ENCODE peak calls at places on chromosomes 4 and X, in four cellular contexts. Z is A549, V is K562, L is IMR-90. X is an unnamed sample.

GRCh38 chr4:41256740-41257256 is at the start of gene UCHL1:
- DNase-seq in Z (peak; percentile 96), V (no peak), L (peak; percentile 94), X (no peak)

GRCh38 chrX:24760601-24761000 is 66.9 kb downstream of the POLA1 start:
- DNase-seq in Z (no peak), V (no peak), L (peak; percentile 60), X (no peak)

GRCh38 chr4:121711263-121712000 is 14.7 kb upstream of the ANXA5 start:
- DNase-seq in L (peak; percentile 97), Z (peak; percentile 74), V (peak; percentile 91), X (peak; percentile 70)

GRCh38 chr4:118289794-118290193 is 63.0 kb downstream of the PRSS12 start:
- DNase-seq in L (peak; percentile 92), V (no peak), Z (no peak), X (no peak)

GRCh38 chrX:122625821-122626220 is 558.3 kb upstream of the GRIA3 start:
- DNase-seq in V (no peak), Z (no peak), L (peak; percentile 38), X (no peak)

GRCh38 chr4:77188498-77189187 is 31.6 kb downstream of the CCNG2 start:
- DNase-seq in L (no peak), V (no peak), Z (no peak), X (no peak)

GRCh38 chr4:47741200-47741599 is 96.7 kb downstream of the CORIN start:
- DNase-seq in Z (no peak), V (no peak), L (peak; percentile 29), X (no peak)

GRCh38 chr4:166274136-166274761 is 401.2 kb downstream of the TLL1 start:
- DNase-seq in Z (peak; percentile 14), V (no peak), L (no peak), X (no peak)

GRCh38 chrX:18809641-18810040 is 102.2 kb downstream of the PPEF1 start:
- DNase-seq in V (no peak), Z (no peak), L (no peak), X (no peak)

GRCh38 chr4:55503164-55503563 is 43.5 kb downstream of the CLOCK start:
- DNase-seq in L (peak; percentile 84), V (peak; percentile 21), Z (peak; percentile 2), X (no peak)

GRCh38 chr4:147019061-147019460 is 73.4 kb upstream of the TTC29 start:
- DNase-seq in L (peak; percentile 56), Z (peak; percentile 53), V (peak; percentile 68), X (peak; percentile 47)

GRCh38 chrX:110171442-110171841 is 146.4 kb downstream of the AMMECR1 start:
- DNase-seq in Z (no peak), L (peak; percentile 19), V (no peak), X (no peak)

GRCh38 chrX:110170029-110170428 is 147.9 kb downstream of the AMMECR1 start:
- DNase-seq in V (no peak), L (no peak), Z (no peak), X (no peak)

GRCh38 chrX:110172215-110172614 is 145.7 kb downstream of the AMMECR1 start:
- DNase-seq in V (no peak), Z (no peak), L (no peak), X (no peak)

GRCh38 chrX:110168585-110168984 is 149.3 kb downstream of the AMMECR1 start:
- DNase-seq in Z (no peak), V (no peak), L (peak; percentile 92), X (no peak)

DNA sequence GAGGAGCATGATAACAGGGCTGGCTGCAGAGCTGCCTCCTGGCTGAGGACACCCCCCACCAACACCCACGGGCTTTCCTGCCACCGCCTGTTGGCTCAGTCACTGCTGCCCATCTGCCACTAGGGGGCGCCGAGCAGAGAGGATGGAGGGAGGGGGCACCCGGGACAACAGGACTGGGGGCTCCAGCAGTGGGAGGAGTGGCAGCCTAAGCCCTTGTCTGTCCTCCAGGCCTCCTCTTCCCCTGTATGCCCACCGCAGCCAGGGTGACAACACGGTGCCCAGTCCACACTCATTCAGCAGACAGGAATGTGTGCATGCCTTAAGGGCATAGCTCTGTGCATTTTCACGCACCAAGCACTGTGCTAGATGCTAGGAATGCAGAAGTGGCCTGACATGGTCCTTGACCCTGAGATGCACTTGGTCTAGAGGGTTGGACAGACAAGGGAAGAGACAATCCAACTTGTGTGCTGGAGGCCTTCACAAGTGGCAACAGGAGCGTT is 149.9 kb downstream of the AMMECR1 start:
- DNase-seq in V (peak; percentile 74), L (no peak), Z (peak; percentile 32), X (no peak)
- TF ChIP-seq MAZ in V (no peak), L (no peak), Z (no peak), X (no peak)

GRCh38 chrX:103376118-103376978 is at the start of gene BEX3:
- DNase-seq in V (no peak), Z (peak; percentile 69), L (peak; percentile 59), X (peak; percentile 24)
- TF ChIP-seq MAZ in V (no peak), Z (no peak), L (no peak), X (no peak)

GRCh38 chr4:131093303-131093702 is 1997.4 kb downstream of the C4orf33 start:
- DNase-seq in Z (no peak), L (no peak), V (no peak), X (no peak)

GRCh38 chr4:131098976-131099375 is 2003.0 kb downstream of the C4orf33 start:
- DNase-seq in Z (no peak), L (no peak), V (no peak), X (no peak)
- TF ChIP-seq MAZ in Z (no peak), L (no peak), V (no peak), X (no peak)

DNA sequence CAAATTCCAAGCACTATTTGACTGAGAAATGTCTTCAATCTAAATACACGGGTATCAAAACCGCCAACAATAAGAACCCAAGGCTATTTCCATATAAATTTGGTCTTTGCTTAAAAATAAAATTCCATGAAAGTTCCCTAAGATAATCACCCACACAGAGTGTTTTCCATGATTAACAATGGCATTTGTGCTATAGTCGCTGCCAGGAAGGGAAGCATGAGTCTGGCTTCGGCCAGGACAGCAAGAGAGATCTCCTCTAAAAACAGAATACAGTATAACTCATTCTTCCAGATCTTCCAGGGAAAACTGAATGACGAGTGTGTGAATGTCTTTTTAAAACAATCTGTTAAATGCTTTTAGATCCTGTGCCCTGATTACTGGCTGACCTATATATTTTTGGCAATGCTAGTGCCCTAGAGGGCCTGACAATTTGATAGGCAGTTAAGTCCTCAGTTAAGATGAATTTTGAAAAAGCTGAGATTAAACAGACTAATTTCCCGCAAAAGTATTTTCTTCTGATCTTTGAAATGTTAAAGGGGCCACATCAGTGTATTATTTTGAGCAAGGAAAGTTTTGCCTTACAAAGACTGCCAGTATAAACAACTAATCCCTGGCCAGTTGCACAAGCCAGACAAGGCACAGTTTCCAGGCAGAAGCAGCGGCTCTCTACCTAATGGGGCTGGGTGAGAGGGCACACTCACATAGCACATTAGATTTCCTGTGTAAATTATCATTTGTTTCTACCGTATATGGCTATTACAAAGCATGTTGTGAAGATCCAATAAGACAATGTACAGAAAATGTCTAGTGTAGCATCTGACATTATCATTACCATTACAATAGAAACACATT is 127.4 kb downstream of the DCHS2 start:
- DNase-seq in V (no peak), Z (no peak), L (no peak), X (no peak)
- TF ChIP-seq MAZ in V (no peak), Z (no peak), L (no peak), X (no peak)

DNA sequence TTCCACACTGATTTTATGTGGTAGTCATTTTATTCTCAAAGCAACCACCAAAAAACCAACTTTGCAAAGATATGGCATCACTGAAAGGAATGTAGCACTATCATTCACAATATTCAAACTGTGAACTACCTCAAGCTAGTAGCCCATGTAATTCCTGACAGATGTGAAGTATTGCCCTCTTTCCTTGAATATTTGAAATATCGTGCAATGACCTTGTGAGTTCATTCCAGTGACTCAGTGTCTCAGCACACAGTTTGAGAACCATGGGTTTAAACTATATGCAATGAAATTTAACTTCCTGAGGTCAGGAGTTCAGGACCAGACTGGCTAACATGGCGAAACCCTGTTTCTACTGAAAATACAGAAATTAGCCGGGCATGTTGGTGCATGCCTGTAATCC is 20.9 kb upstream of the IQCM start:
- DNase-seq in L (peak; percentile 8), Z (no peak), V (no peak), X (no peak)
- TF ChIP-seq MAZ in L (no peak), Z (no peak), V (no peak), X (no peak)

GRCh38 chrX:110155759-110156158 is 152.8 kb downstream of the TMEM164 start:
- DNase-seq in V (no peak), Z (no peak), L (no peak), X (no peak)

GRCh38 chrX:110153900-110154299 is 151.0 kb downstream of the TMEM164 start:
- DNase-seq in V (no peak), L (no peak), Z (no peak), X (no peak)

GRCh38 chrX:110159235-110159634 is 156.3 kb downstream of the TMEM164 start:
- DNase-seq in Z (no peak), L (no peak), V (peak; percentile 68), X (no peak)

GRCh38 chrX:110157444-110157843 is 154.5 kb downstream of the TMEM164 start:
- DNase-seq in Z (no peak), L (no peak), V (peak; percentile 56), X (no peak)

GRCh38 chrX:110156167-110156754 is 153.3 kb downstream of the TMEM164 start:
- DNase-seq in L (no peak), V (peak; percentile 23), Z (no peak), X (no peak)
- TF ChIP-seq MAZ in L (no peak), V (no peak), Z (no peak), X (no peak)

GRCh38 chr4:38152721-38153412 is 192.7 kb downstream of the PTTG2 start:
- DNase-seq in L (no peak), Z (no peak), V (no peak), X (no peak)
- TF ChIP-seq MAZ in L (no peak), Z (no peak), V (no peak), X (no peak)

GRCh38 chr4:6021831-6022606 is 3.8 kb upstream of the C4orf50 start:
- DNase-seq in V (no peak), Z (no peak), L (no peak), X (no peak)

GRCh38 chr4:6024450-6024960 is 6.3 kb upstream of the C4orf50 start:
- DNase-seq in V (no peak), Z (no peak), L (no peak), X (no peak)

GRCh38 chr4:6020633-6021032 is 2.4 kb upstream of the C4orf50 start:
- DNase-seq in Z (no peak), V (no peak), L (no peak), X (no peak)

GRCh38 chr4:6022607-6023288 is 4.5 kb upstream of the C4orf50 start:
- DNase-seq in V (no peak), Z (no peak), L (no peak), X (no peak)

GRCh38 chr4:6023766-6024165 is 5.5 kb upstream of the C4orf50 start:
- DNase-seq in V (no peak), L (no peak), Z (no peak), X (no peak)
- TF ChIP-seq MAZ in V (no peak), L (no peak), Z (no peak), X (no peak)

DNA sequence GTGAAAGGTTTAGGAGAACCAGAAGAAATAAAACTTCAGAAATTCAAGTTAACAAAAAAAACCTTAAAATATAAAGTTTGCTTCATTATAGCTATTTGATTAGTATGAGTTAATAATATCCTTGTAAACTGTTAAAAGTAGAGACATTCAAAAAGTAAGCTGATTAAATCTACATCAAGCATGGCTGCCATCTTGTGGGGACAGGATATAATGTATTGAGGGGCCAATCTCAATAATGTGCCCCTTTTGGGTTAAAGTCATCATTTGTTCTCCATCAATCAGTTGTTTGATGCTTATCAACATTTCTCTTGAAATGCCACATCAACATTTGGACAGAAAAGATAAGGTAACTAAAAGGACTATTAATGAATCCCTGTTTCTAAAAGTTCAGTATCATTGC is 4.6 kb upstream of the GRID2 start:
- DNase-seq in Z (no peak), V (no peak), L (peak; percentile 21), X (no peak)
- TF ChIP-seq MAZ in Z (no peak), V (no peak), L (no peak), X (no peak)

X was measured in HepG2.